ENCODE peak calls at places on chromosomes 5 and 9, in eight cellular contexts. I is breast epithelium, J is AG09319, N is choroid plexus epithelial cell, M is fibroblast of the aortic adventitia, D is HCT116, B is Calu3, Y is MCF 10A. Q is an unnamed sample.
A peak's percentile ranks its signal among the peaks of the same experiment; 100 is the strongest.

GRCh38 chr5:142313275-142313674 is 11.5 kb downstream of the SPRY4 start:
- DNase-seq in I (no peak), J (no peak), N (no peak), M (no peak), D (no peak), B (no peak), Y (no peak), Q (no peak)

GRCh38 chr5:40676643-40677333 is 2.9 kb upstream of the PTGER4 start:
- DNase-seq in I (no peak), J (peak; percentile 40), N (peak; percentile 81), M (peak; percentile 81), D (no peak), B (peak; percentile 24), Y (peak; percentile 77), Q (peak; percentile 30)

GRCh38 chr9:95449016-95449415 is 67.8 kb downstream of the PTCH1 start:
- DNase-seq in I (no peak), J (no peak), N (no peak), M (no peak), D (no peak), B (no peak), Y (no peak), Q (no peak)

GRCh38 chr5:50694027-50694590 is 27.7 kb downstream of the PARP8 start:
- DNase-seq in I (no peak), J (no peak), N (peak; percentile 43), M (no peak), D (no peak), B (no peak), Y (peak; percentile 18), Q (no peak)

GRCh38 chr5:124729687-124730359 is 16.6 kb downstream of the ZNF608 start:
- DNase-seq in I (no peak), J (no peak), N (peak; percentile 21), M (no peak), D (no peak), B (no peak), Y (no peak), Q (no peak)

GRCh38 chr5:150625164-150625535 is 15.3 kb upstream of the SYNPO start:
- DNase-seq in I (no peak), J (no peak), N (no peak), M (no peak), D (no peak), B (no peak), Y (no peak), Q (peak; percentile 76)

GRCh38 chr5:173497685-173498084 is 118.8 kb downstream of the BOD1 start:
- DNase-seq in I (no peak), J (no peak), N (no peak), M (no peak), D (no peak), B (no peak), Y (no peak), Q (no peak)

GRCh38 chr5:110514030-110514429 is 212.4 kb downstream of the TMEM232 start:
- DNase-seq in I (no peak), J (no peak), N (no peak), M (no peak), D (no peak), B (no peak), Y (no peak), Q (no peak)

GRCh38 chr9:104025945-104026344 is 68.2 kb upstream of the SMC2 start:
- DNase-seq in I (no peak), J (no peak), N (peak; percentile 14), M (peak; percentile 51), D (no peak), B (no peak), Y (no peak), Q (no peak)

GRCh38 chr5:17019324-17019723 is 83.2 kb upstream of the MYO10 start:
- DNase-seq in I (no peak), J (no peak), N (peak; percentile 64), M (no peak), D (no peak), B (no peak), Y (no peak), Q (no peak)

GRCh38 chr5:173751266-173751600 is 134.8 kb upstream of the BOD1 start:
- DNase-seq in I (no peak), J (no peak), N (no peak), M (no peak), D (no peak), B (no peak), Y (no peak), Q (no peak)

GRCh38 chr5:137856916-137857862 is 10.5 kb upstream of the MYOT start:
- DNase-seq in I (no peak), J (no peak), N (no peak), M (no peak), D (no peak), B (no peak), Y (no peak), Q (no peak)

GRCh38 chr9:101737705-101738565 is 512 bp downstream of the GRIN3A start:
- DNase-seq in I (no peak), J (no peak), N (no peak), M (no peak), D (no peak), B (peak; percentile 17), Y (no peak), Q (peak; percentile 13)

GRCh38 chr9:137606005-137606601 is 617 bp downstream of the ARRDC1 start:
- DNase-seq in I (no peak), J (no peak), N (no peak), M (no peak), D (no peak), B (peak; percentile 40), Y (no peak), Q (peak; percentile 84)

GRCh38 chr5:73908440-73908839 is 282.4 kb downstream of the ARHGEF28 start:
- DNase-seq in I (no peak), J (peak; percentile 31), N (peak; percentile 26), M (peak; percentile 34), D (no peak), B (no peak), Y (peak; percentile 32), Q (no peak)

GRCh38 chr5:102762095-102762534 is 7.0 kb downstream of the PAM start:
- DNase-seq in I (no peak), J (no peak), N (peak; percentile 73), M (peak; percentile 51), D (no peak), B (no peak), Y (peak; percentile 69), Q (no peak)

GRCh38 chr9:87581513-87581912 is 83.8 kb downstream of the DAPK1 start:
- DNase-seq in I (no peak), J (no peak), N (peak; percentile 66), M (peak; percentile 63), D (no peak), B (no peak), Y (no peak), Q (no peak)

GRCh38 chr5:173890195-173890951 is 2.2 kb downstream of the CPEB4 start:
- DNase-seq in I (no peak), J (no peak), N (peak; percentile 42), M (peak; percentile 66), D (no peak), B (peak; percentile 10), Y (peak; percentile 11), Q (peak; percentile 48)

GRCh38 chr9:74245871-74246552 is 251.1 kb upstream of the RORB start:
- DNase-seq in I (no peak), J (no peak), N (no peak), M (no peak), D (no peak), B (no peak), Y (no peak), Q (no peak)

GRCh38 chr5:79560774-79561524 is 47.0 kb upstream of the HOMER1 start:
- DNase-seq in I (no peak), J (no peak), N (peak; percentile 27), M (peak; percentile 75), D (no peak), B (no peak), Y (no peak), Q (no peak)

DNA sequence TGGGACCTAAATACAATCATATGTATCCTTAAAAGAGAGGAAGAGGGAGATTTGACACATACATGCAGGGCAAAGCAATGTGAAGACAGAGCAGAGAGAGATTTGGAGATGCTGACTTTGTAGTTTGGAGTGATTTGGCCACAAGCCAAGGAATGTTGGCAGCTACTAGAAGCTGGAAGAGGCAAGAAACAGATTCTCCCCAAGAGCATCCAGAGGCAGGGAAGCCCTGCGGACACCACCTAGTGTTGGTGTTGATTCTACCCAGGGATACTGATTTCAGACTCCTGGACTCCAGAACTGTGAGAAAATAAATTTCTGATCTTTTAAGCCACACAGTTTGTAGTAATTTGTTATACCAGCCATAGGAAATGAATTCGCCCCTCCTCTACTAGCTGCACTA is 64.9 kb upstream of the OSMR start:
- DNase-seq in I (peak; percentile 67), J (peak; percentile 36), N (peak; percentile 96), M (peak; percentile 95), D (no peak), B (peak; percentile 23), Y (peak; percentile 88), Q (no peak)
- TF ChIP-seq CTCF in I (peak; percentile 29), J (peak; percentile 26), N (peak; percentile 78), M (peak; percentile 62), D (no peak), B (no peak), Y (no peak), Q (no peak)

DNA sequence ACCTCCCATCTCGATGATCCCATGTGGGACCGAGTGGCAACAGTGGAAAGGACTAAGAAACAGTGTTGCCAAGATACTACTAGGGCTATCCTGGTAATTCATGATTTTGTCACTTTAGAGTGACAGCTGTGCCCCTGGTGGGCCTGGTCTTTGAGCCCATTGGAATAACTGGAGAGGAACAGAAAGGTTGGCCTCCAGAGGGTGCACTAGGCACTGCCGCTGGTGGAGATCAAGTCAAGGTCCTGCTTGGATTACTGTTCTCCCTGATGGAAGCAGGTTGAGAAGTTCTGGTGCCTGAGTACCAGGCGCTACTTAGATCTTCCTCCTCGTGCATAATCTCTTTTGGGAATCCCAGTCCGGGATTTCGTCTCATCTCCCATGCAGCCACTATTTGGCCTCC is 129.6 kb downstream of the SEC61B start:
- DNase-seq in I (no peak), J (no peak), N (no peak), M (no peak), D (no peak), B (no peak), Y (peak; percentile 12), Q (no peak)
- TF ChIP-seq CTCF in I (no peak), J (no peak), N (no peak), M (no peak), D (peak; percentile 11), B (no peak), Y (no peak), Q (no peak)

DNA sequence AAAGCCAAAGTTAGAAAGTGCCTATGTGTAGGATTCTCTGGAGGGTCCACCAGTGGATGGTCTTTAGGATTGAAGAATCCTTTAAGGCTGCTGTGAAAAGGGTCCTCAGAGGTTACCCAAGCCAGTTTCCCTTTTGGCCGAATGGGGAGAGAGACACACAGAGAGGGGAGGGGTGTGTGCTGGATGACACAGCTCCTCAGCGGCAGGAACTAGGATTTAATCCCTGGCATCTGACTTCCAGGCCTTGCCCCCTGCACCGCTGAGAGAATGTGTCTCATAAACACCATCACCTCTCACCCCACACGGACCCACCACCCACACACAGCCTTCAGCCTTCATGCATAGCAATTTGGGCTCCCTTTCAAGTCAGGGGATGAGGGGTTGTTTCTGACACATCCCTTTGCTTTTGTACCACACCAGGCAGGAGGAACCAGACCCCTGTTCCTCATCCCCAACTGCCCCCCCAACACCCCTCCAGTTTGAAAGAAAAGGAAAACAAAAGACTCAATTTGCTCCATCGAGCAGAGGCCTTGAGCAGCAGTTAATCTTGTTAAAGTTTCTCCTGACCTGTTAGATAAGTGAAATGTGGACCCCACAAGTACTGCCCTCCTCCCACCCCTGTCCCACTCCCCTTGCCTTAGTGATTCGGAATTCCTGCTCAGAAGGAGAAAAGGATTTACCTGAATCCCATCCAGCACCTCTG is 4.0 kb downstream of the PAPPA start:
- DNase-seq in I (no peak), J (no peak), N (peak; percentile 73), M (peak; percentile 62), D (no peak), B (no peak), Y (no peak), Q (no peak)
- TF ChIP-seq CTCF in I (no peak), J (no peak), N (no peak), M (no peak), D (no peak), B (no peak), Y (no peak), Q (no peak)

GRCh38 chr5:113330533-113331200 is 104.1 kb downstream of the TSSK1B start:
- DNase-seq in I (peak; percentile 61), J (no peak), N (peak; percentile 78), M (peak; percentile 61), D (peak; percentile 54), B (peak; percentile 18), Y (peak; percentile 93), Q (peak; percentile 4)
- TF ChIP-seq CTCF in I (peak; percentile 29), J (peak; percentile 32), N (peak; percentile 61), M (peak; percentile 49), D (peak; percentile 50), B (no peak), Y (peak; percentile 63), Q (peak; percentile 35)